ENCODE peak calls at places on chromosomes 1 and 21, in five cellular contexts. Z is SK-N-SH, R is left lung, T is GM13976, K is brain microvascular endothelial cell. V is an unnamed sample.
A peak's percentile ranks its signal among the peaks of the same experiment; 100 is the strongest.

GRCh38 chr1:35298464-35298863 is 30.0 kb downstream of the ZMYM4 start:
- DNase-seq in T (peak; percentile 54), Z (peak; percentile 44), R (no peak), K (peak; percentile 29), V (no peak)

GRCh38 chr1:216841165-216841564 is 117.9 kb upstream of the ESRRG start:
- DNase-seq in R (no peak), Z (peak; percentile 66), K (no peak), T (no peak), V (no peak)

GRCh38 chr1:85544689-85545203 is 35.8 kb upstream of the CCN1 start:
- DNase-seq in R (no peak), Z (no peak), T (no peak), K (peak; percentile 33), V (no peak)

GRCh38 chr1:219660666-219661463 is 48.0 kb upstream of the ZC3H11B start:
- DNase-seq in T (peak; percentile 44), R (peak; percentile 86), K (peak; percentile 94), Z (no peak), V (peak; percentile 72)

GRCh38 chr1:217090073-217090911 is 367.1 kb upstream of the ESRRG start:
- DNase-seq in R (no peak), K (no peak), Z (peak; percentile 51), T (no peak), V (no peak)

GRCh38 chr1:147613506-147613905 is 56.8 kb downstream of the ACP6 start:
- DNase-seq in Z (no peak), K (no peak), T (no peak), R (no peak), V (no peak)

GRCh38 chr1:16727190-16728111 is 12.9 kb upstream of the RNU1-4 start:
- DNase-seq in R (peak; percentile 89), T (peak; percentile 58), Z (peak; percentile 29), K (peak; percentile 77), V (peak; percentile 47)

GRCh38 chr1:5424802-5425201 is 567.4 kb downstream of the NPHP4 start:
- DNase-seq in K (no peak), Z (no peak), T (no peak), R (no peak), V (no peak)

GRCh38 chr1:231421616-231421970 is 494 bp downstream of the EGLN1 start:
- DNase-seq in Z (no peak), T (peak; percentile 30), R (no peak), K (no peak), V (peak; percentile 50)

GRCh38 chr1:231423648-231424047 is 1.6 kb upstream of the EGLN1 start:
- DNase-seq in T (no peak), Z (no peak), K (no peak), R (no peak), V (no peak)

GRCh38 chr1:231422798-231423309 is 767 bp upstream of the EGLN1 start:
- DNase-seq in K (no peak), T (no peak), Z (no peak), R (no peak), V (no peak)

GRCh38 chr1:231420959-231421615 is 1.0 kb downstream of the EGLN1 start:
- DNase-seq in Z (peak; percentile 69), K (peak; percentile 51), T (peak; percentile 34), R (peak; percentile 90), V (peak; percentile 58)

DNA sequence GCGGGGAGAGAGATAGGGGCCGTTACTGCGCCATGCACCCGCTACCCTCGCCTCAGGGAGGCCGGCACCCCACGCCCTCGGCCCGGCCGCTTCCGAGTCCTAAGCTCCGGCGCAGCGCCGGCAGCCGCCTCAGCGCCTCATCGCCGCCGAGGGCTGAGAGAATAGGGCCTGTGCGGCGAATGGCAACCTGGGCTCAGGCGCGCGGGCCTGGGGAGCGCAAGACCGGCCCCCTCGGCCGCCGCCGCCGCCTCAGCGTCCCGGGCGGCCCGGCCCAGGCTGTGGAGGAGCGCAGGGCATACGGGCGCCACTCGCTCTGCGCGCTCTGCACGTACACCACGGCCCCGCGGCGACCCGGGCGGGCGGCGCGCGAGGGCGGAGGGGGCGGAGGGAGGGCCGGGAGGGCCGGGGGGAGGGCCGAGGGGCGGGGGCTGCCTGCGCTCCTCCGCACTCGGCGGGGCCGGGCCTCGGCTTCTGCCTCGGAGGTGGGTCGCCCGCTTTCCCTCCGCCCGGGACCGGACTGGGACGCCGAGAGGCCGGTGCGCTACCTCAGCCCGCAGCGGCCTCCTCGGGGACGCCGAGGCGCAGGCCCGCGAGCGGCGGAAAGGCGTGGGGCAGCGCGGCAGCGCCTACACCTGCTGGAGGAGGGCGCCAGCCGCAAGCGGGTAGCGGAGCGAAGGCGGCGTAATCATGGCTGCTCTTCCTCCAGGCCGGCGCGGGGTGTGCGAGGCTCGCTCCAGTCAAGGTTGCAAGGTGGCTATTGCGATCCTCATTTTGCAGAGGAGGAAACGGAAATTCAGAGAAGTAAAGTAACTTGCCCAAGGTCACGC is at the start of gene EGLN1:
- DNase-seq in T (peak; percentile 93), Z (peak; percentile 97), K (peak; percentile 68), R (peak; percentile 96), V (peak; percentile 64)
- TF ChIP-seq CTCF in T (peak; percentile 54), Z (peak; percentile 38), K (peak; percentile 31), R (no peak), V (peak; percentile 27)

DNA sequence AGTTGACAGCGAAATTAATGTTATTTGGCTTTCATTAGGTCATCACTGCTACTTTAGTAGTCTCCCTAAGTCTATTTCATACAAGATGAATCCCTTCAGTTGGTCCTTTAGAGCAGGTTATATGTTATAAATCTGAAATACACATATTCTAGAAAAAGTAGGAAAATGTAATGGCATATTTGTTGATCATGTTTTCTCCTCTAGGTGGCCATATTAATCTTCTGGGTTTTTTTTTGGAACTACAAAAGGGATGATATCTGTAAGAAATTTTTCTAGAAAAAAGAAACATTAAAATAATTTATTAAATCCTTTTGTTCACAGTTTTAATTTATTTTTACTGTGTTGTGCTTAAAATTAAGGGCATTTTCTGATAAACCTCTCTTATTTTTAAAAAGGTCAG is 87.9 kb downstream of the SYT14 start:
- DNase-seq in R (no peak), K (no peak), T (no peak), Z (no peak), V (no peak)
- TF ChIP-seq CTCF in R (no peak), K (no peak), T (no peak), Z (peak; percentile 48), V (no peak)

GRCh38 chr1:92989253-92989652 is 28.0 kb upstream of the DIPK1A start:
- DNase-seq in Z (no peak), R (no peak), K (no peak), T (no peak), V (no peak)

GRCh38 chr1:92992066-92992465 is 30.8 kb upstream of the DIPK1A start:
- DNase-seq in T (no peak), Z (no peak), K (no peak), R (no peak), V (no peak)

GRCh38 chr1:92990828-92991227 is 29.6 kb upstream of the DIPK1A start:
- DNase-seq in K (no peak), T (no peak), Z (peak; percentile 19), R (no peak), V (no peak)

GRCh38 chr1:92987462-92987861 is 26.2 kb upstream of the DIPK1A start:
- DNase-seq in T (no peak), R (no peak), Z (no peak), K (no peak), V (no peak)

DNA sequence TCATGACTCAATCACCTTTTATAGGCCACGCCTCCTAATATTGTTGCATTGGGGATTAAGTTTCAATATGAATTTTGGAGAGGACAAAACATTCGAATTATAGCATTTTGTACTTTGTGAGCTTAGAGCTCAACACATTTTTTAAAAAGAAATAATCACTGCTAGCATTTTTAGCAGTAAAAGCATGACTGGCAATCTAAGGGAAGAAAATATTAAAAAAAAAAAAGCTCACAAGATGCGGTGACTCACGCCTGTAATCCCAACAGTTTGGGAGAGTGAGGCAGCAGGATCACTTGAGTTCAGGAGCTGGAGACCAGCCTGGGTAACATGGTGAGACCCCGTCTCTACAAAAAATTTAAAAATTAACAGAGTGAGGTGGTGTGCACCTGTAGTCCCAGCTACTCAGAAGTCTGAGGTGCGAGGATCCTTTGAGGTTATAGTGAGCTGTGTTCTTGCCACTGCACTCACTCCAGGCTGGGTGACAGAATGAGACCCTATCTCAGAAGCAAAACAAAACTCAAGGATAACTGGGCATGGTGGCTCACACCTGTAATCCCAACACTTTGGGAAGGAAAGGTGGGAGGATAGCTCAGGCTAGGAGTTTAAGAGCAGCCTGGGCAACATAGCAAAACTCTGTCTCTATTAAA is 28.8 kb upstream of the DIPK1A start:
- DNase-seq in T (no peak), R (no peak), Z (no peak), K (no peak), V (no peak)
- TF ChIP-seq CTCF in T (no peak), R (no peak), Z (no peak), K (no peak), V (no peak)

GRCh38 chr1:187338762-187339412 is 510.1 kb downstream of the PLA2G4A start:
- DNase-seq in R (no peak), K (no peak), Z (no peak), T (no peak), V (no peak)
- TF ChIP-seq CTCF in R (no peak), K (no peak), Z (no peak), T (no peak), V (no peak)

DNA sequence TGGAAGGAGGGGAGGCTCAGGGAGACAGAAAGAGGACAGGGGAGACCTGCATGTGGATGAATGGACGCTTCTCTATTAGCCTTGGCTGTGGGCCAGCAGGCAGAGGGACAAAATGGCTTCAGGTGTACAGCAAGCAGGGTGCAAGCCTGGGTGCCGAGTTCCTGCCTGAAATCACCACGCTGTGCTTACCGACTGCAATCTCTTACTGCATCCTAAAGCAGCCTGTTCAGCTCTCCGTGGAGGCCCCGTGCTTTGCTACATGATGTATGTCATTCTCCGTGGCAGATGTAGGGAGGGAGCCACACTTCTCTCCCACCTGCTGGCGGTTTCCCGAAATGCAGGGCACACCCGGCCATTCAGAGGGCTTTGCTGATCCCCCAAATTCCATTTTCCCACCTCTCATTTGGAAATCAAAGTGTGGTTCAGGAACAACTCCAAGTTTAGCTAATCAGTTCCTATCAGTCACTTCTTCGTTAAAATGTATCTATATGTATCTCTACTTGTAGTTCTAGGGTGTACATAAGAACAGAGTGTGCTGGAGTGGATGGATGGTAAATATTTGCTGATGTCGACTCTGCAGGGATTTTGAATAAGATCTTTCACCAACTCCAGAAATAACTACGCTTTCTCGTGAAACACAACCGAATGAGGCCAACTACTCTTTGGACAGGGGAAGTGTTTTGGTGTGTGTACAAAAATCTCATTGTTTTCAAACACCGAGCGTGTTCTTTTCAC is 122.3 kb upstream of the BACE2 start:
- DNase-seq in R (no peak), Z (peak; percentile 43), T (no peak), K (no peak), V (no peak)
- TF ChIP-seq CTCF in R (peak; percentile 24), Z (no peak), T (no peak), K (peak; percentile 50), V (peak; percentile 19)

GRCh38 chr21:37240978-37241377 is 26.2 kb downstream of the VPS26C start:
- DNase-seq in Z (no peak), K (no peak), R (no peak), T (no peak), V (no peak)

GRCh38 chr21:37237346-37237745 is 29.8 kb downstream of the VPS26C start:
- DNase-seq in Z (no peak), T (no peak), R (no peak), K (no peak), V (no peak)

GRCh38 chr21:37241426-37241825 is 25.7 kb downstream of the VPS26C start:
- DNase-seq in T (no peak), Z (no peak), R (no peak), K (no peak), V (no peak)

GRCh38 chr21:37233551-37234146 is 33.5 kb downstream of the VPS26C start:
- DNase-seq in K (no peak), T (no peak), Z (no peak), R (no peak), V (no peak)

GRCh38 chr21:37237764-37238163 is 29.4 kb downstream of the VPS26C start:
- DNase-seq in R (no peak), T (no peak), K (no peak), Z (no peak), V (no peak)
- TF ChIP-seq CTCF in R (no peak), T (no peak), K (no peak), Z (no peak), V (no peak)